ENCODE peak calls at places on chromosomes 13 and 19, in five cellular contexts. J, D, V, Z and S are unnamed samples.

GRCh38 chr13:22828081-22828480 is 352.7 kb upstream of the SGCG start:
- DNase-seq in V (no peak), J (no peak), D (peak; percentile 6), Z (no peak), S (no peak)

GRCh38 chr19:19407640-19407933 is 2.1 kb downstream of the GATAD2A start:
- DNase-seq in J (no peak), V (no peak), D (no peak), Z (no peak), S (no peak)

GRCh38 chr19:9054768-9055167 is 32.1 kb upstream of the OR1M1 start:
- DNase-seq in J (no peak), D (peak; percentile 95), Z (no peak), V (no peak), S (no peak)

GRCh38 chr19:391726-392374 is 17.1 kb downstream of the C2CD4C start:
- DNase-seq in V (no peak), J (no peak), Z (no peak), D (no peak), S (no peak)

GRCh38 chr19:36420961-36421748 is 2.7 kb upstream of the ZFP82 start:
- DNase-seq in J (no peak), V (peak; percentile 46), Z (peak; percentile 64), D (no peak), S (no peak)

GRCh38 chr19:55703790-55704215 is 28.8 kb downstream of the EPN1 start:
- DNase-seq in J (no peak), D (no peak), V (peak; percentile 20), Z (peak; percentile 65), S (no peak)

GRCh38 chr13:51342706-51343105 is 3.2 kb downstream of the SERPINE3 start:
- DNase-seq in Z (no peak), D (no peak), V (peak; percentile 39), J (no peak), S (no peak)

GRCh38 chr19:3132971-3133792 is 2.7 kb upstream of the GNA15 start:
- DNase-seq in V (no peak), J (peak; percentile 97), D (no peak), Z (peak; percentile 66), S (no peak)

GRCh38 chr13:21557995-21558394 is 46.0 kb downstream of the MICU2 start:
- DNase-seq in Z (no peak), V (no peak), J (peak; percentile 32), D (peak; percentile 51), S (no peak)

GRCh38 chr13:23984541-23984940 is 87.2 kb upstream of the C1QTNF9B start:
- DNase-seq in V (no peak), D (peak; percentile 88), Z (no peak), J (no peak), S (no peak)

GRCh38 chr19:34555447-34555846 is 73.9 kb downstream of the WTIP start:
- DNase-seq in D (peak; percentile 32), J (peak; percentile 29), Z (no peak), V (peak; percentile 1), S (no peak)

GRCh38 chr19:14368011-14368513 is 13.2 kb upstream of the ADGRE5 start:
- DNase-seq in V (no peak), D (no peak), J (peak; percentile 49), Z (no peak), S (no peak)

GRCh38 chr19:6249296-6249695 is 30.5 kb downstream of the MLLT1 start:
- DNase-seq in Z (no peak), J (no peak), D (no peak), V (no peak), S (no peak)

GRCh38 chr13:107373551-107373950 is 805.6 kb upstream of the ARGLU1 start:
- DNase-seq in J (no peak), D (peak; percentile 75), Z (no peak), V (peak; percentile 91), S (no peak)

GRCh38 chr19:13978721-13979191 is 26.4 kb downstream of the DCAF15 start:
- DNase-seq in Z (no peak), D (no peak), J (no peak), V (no peak), S (no peak)

GRCh38 chr13:95452376-95452775 is 100.1 kb upstream of the CLDN10 start:
- DNase-seq in Z (no peak), V (no peak), J (no peak), D (peak; percentile 48), S (no peak)

GRCh38 chr13:61777902-61778301 is 362.3 kb upstream of the PCDH20 start:
- DNase-seq in V (no peak), J (no peak), D (no peak), Z (no peak), S (no peak)

GRCh38 chr13:40109324-40109958 is 454.0 kb downstream of the COG6 start:
- DNase-seq in V (peak; percentile 96), J (no peak), D (peak; percentile 82), Z (no peak), S (peak; percentile 18)

GRCh38 chr19:7177926-7178325 is 108.4 kb downstream of the ZNF557 start:
- DNase-seq in D (no peak), V (no peak), Z (no peak), J (no peak), S (no peak)

GRCh38 chr19:16073988-16074387 is 2.3 kb upstream of the TPM4 start:
- DNase-seq in Z (peak; percentile 46), V (no peak), D (no peak), J (no peak), S (no peak)

GRCh38 chr13:40980466-40980865 is 38.6 kb downstream of the ELF1 start:
- DNase-seq in V (no peak), D (no peak), Z (no peak), J (peak; percentile 45), S (no peak)

GRCh38 chr13:48236528-48237353 is 3.7 kb downstream of the ITM2B start:
- DNase-seq in D (no peak), V (peak; percentile 37), Z (no peak), J (no peak), S (no peak)

GRCh38 chr19:45005787-45006186 is 4.5 kb downstream of the RELB start:
- DNase-seq in D (no peak), J (no peak), V (no peak), Z (no peak), S (no peak)

GRCh38 chr19:45558399-45558878 is 26.2 kb downstream of the OPA3 start:
- DNase-seq in J (peak; percentile 35), V (peak; percentile 50), D (peak; percentile 67), Z (no peak), S (no peak)

GRCh38 chr19:55641376-55642152 is 762 bp downstream of the ZNF580 start:
- DNase-seq in D (no peak), Z (no peak), V (peak; percentile 42), J (peak; percentile 31), S (no peak)

GRCh38 chr19:34468400-34468799 is 13.2 kb upstream of the WTIP start:
- DNase-seq in D (no peak), V (no peak), Z (no peak), J (no peak), S (no peak)

GRCh38 chr13:78826936-78827335 is 168.0 kb upstream of the OBI1 start:
- DNase-seq in D (no peak), V (no peak), J (no peak), Z (no peak), S (no peak)

GRCh38 chr19:4402171-4403004 is at the start of gene CHAF1A:
- DNase-seq in V (peak; percentile 100), Z (peak; percentile 100), J (peak; percentile 100), D (peak; percentile 98), S (peak; percentile 100)

GRCh38 chr13:30846311-30846710 is 59.8 kb upstream of the MEDAG start:
- DNase-seq in D (no peak), J (no peak), Z (no peak), V (no peak), S (no peak)

GRCh38 chr19:29677001-29677781 is 11.9 kb downstream of the PLEKHF1 start:
- DNase-seq in V (no peak), D (no peak), J (peak; percentile 49), Z (peak; percentile 64), S (peak; percentile 56)

GRCh38 chr19:29675120-29675649 is 9.9 kb downstream of the PLEKHF1 start:
- DNase-seq in V (no peak), Z (peak; percentile 59), J (no peak), D (no peak), S (no peak)

GRCh38 chr19:29674374-29675119 is 9.3 kb downstream of the PLEKHF1 start:
- DNase-seq in Z (peak; percentile 64), V (no peak), J (no peak), D (no peak), S (no peak)

GRCh38 chr19:29676586-29676985 is 11.3 kb downstream of the PLEKHF1 start:
- DNase-seq in D (no peak), V (no peak), J (no peak), Z (peak; percentile 63), S (peak; percentile 90)

DNA sequence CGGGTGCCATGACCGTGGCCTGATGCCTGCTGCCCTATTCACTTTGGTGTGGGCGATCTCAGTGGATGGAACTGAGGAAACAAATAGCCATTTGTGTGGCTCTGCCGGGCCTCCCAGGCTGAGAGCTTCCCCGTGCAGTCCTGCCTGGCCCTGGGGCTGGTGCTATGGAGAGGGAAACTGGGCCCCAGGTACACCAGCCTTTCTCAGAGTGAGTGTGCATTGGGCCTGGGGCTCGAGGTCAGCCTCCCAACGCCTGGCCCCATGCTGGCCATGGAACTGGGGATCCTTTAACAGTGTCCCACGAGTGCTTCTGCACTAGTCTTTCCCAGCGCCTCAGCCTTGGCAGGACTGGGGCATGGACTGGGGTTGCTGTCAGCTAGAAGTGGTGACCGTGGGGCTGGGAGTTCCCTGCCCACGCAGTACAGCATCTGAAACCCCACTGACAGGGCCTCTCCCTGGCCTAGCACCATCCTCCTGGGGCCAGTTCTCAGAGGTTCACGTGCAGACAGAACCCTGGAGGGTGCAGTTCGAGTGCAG is 10.5 kb downstream of the PLEKHF1 start:
- DNase-seq in J (no peak), Z (peak; percentile 48), D (no peak), V (no peak), S (no peak)
- H3K27ac ChIP-seq in J (peak overlapping the region; percentile 39), Z (no peak overlapping the region), D (no peak overlapping the region), V (no peak overlapping the region), S (peak overlapping the region; percentile 94)

GRCh38 chr19:10290876-10291553 is 1.3 kb downstream of the ICAM5 start:
- DNase-seq in V (peak; percentile 40), D (peak; percentile 56), Z (no peak), J (no peak), S (peak; percentile 32)
- H3K4me1 ChIP-seq in V (peaks cover 13% of the 10 kb centered on the region), D (peaks cover 29% of the 10 kb centered on the region), Z (peaks cover 74% of the 10 kb centered on the region), J (peaks cover 16% of the 10 kb centered on the region), S (peaks cover 49% of the 10 kb centered on the region)

DNA sequence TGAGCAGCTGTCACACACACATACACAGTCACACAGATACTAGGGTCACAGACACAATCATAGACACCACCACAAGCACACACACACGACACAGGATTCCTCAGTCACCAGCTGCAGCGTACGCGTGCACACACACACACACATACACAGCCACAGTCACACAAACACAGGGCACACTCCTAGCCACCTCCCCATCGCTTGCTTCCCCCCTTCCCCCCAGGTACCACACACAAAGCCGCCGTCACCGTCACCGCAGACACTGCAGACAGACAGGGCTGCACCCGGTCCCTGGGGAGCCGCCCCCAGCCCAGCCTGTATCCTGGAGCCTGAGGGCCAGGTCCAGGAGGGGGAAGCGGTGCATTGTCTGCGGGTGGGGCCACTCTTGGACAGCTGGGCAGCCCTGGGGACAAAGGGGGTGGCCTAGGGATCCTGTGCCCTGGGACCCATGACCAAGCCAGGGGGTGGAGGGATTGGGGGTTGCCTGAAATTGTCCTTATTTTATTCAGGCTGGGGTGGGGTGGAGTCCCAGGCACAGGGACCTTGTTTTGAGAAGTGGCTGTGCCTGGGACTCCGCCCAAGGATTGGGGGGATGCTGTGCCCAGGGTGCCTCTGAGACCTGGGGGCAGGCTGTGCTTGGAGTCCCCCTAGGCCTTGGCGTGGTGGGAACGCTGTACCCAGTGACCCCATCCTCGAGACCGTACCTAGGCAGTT is 957 bp downstream of the NUMBL start:
- DNase-seq in D (peak; percentile 7), V (peak; percentile 21), J (peak; percentile 69), Z (peak; percentile 75), S (no peak)
- H3K4me3 ChIP-seq in D (peak overlapping the region; percentile 81), V (peak overlapping the region; percentile 98), J (peak overlapping the region; percentile 58), Z (peak overlapping the region; percentile 74), S (peak overlapping the region; percentile 92)

GRCh38 chr13:54162069-54162468 is 1133.5 kb downstream of the OLFM4 start:
- DNase-seq in J (no peak), V (no peak), D (peak; percentile 5), Z (no peak), S (no peak)
- H3K27ac ChIP-seq in J (no peak overlapping the region), V (no peak overlapping the region), D (no peak overlapping the region), Z (no peak overlapping the region), S (no peak overlapping the region)